ENCODE peak calls at places on chromosomes 1 and 21, in seven cellular contexts. L, M, Y, Q, A, T and R are unnamed samples.

GRCh38 chr21:42219606-42220137 is 732 bp downstream of the ABCG1 start:
- DNase-seq in M (no peak), T (peak), L (peak), Q (peak), Y (peak), A (peak), R (peak)

GRCh38 chr1:6860401-6860800 is 75.1 kb downstream of the CAMTA1 start:
- DNase-seq in Y (no peak), L (peak), Q (no peak), A (no peak), M (no peak), T (no peak), R (no peak)

GRCh38 chr1:174965006-174965971 is 34.5 kb upstream of the CACYBP start:
- DNase-seq in Q (no peak), T (peak), L (no peak), Y (no peak), A (peak), M (no peak), R (peak)

GRCh38 chr1:58434181-58434580 is 112.3 kb downstream of the OMA1 start:
- DNase-seq in A (no peak), Q (no peak), Y (no peak), T (no peak), M (no peak), L (no peak), R (no peak)

GRCh38 chr1:88736633-88737248 is 52.7 kb downstream of the PKN2 start:
- DNase-seq in A (peak), Q (peak), T (peak), Y (peak), M (peak), L (peak), R (peak)

GRCh38 chr1:229557214-229557850 is 1.2 kb downstream of the ABCB10 start:
- DNase-seq in T (peak), A (peak), M (peak), Q (no peak), L (peak), Y (no peak), R (peak)

GRCh38 chr21:45596704-45597318 is 46.7 kb upstream of the PCBP3 start:
- DNase-seq in M (peak), L (peak), T (peak), Y (peak), A (peak), Q (peak), R (peak)

GRCh38 chr1:44634790-44635189 is 39.5 kb downstream of the TMEM53 start:
- DNase-seq in T (no peak), L (no peak), M (no peak), Q (no peak), Y (no peak), A (no peak), R (no peak)

GRCh38 chr21:39034590-39035536 is 148.4 kb downstream of the PSMG1 start:
- DNase-seq in Q (no peak), T (no peak), L (no peak), A (no peak), Y (no peak), M (no peak), R (no peak)

GRCh38 chr1:178536844-178537371 is 24.0 kb downstream of the TEX35 start:
- DNase-seq in A (no peak), Y (no peak), Q (no peak), L (peak), M (peak), T (no peak), R (peak)

GRCh38 chr1:235648954-235649721 is 446 bp downstream of the GNG4 start:
- DNase-seq in A (peak), Y (peak), L (peak), M (peak), Q (peak), T (no peak), R (peak)

GRCh38 chr1:59008599-59009347 is 224.9 kb upstream of the JUN start:
- DNase-seq in Q (no peak), L (peak), T (no peak), A (no peak), M (no peak), Y (no peak), R (no peak)

DNA sequence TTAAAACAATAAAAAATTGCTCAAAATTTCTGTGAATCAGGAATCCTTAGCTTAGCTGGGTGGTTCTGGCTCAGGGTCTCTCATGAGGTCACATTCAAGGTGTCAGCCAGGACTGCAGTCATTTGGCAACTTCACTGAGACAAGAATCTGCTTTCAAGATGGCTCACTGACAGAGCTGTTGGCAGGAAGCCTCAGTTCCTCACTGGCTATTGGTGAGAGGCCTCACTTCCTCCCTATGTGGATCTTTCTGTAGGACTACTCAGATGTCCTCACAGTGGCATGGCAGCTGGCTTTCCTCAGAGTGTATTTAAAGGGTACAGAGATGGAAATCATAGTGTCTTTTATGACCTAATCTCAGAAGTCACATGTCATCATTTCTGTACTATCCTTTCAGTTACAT is 785.7 kb downstream of the ADGRL2 start:
- DNase-seq in Y (no peak), L (no peak), Q (no peak), M (no peak), A (no peak), T (no peak), R (no peak)
- H2AFZ ChIP-seq in Y (no peak), L (no peak), Q (no peak), M (no peak), A (no peak), T (no peak), R (no peak)

DNA sequence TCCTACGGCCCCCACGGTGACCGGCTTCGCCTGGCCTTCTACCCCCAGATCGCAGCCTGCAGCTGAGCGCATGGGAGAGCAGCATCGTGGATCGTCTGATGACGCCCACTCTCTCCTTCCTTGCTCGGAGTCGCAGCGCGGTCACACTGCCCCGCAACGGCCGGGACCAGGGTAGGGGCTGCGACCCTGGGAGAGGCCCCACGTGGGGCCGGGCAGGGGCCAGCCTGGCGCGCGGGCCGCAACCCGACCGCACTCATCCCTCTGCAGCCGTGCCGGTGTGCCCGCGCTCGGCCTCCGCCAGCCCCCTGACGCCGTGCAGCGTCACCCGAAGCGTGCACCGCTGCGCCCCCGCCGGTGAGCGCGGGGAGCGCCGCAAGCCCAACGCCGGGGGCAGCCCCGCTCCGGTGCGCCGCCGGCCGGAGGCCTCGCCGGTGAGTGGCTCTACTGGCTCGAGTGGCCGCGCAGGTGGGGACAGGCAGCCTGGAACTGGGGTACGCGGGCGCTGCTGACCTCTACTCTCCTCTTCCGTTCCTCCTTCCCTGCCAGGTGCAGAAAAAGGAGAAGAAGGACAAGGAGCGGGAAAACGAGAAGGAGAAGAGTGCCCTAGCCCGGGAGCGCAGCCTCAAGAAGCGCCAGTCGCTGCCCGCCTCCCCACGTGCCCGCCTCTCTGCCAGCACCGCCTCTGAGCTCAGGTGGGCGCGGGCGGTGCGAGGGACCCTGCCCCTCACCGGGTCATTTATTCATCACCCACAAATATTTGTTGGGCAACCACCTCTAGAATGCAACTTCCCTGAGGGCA is 20.4 kb downstream of the MAP7D1 start:
- DNase-seq in M (no peak), L (no peak), A (no peak), T (no peak), Y (peak), Q (peak), R (no peak)
- TF ChIP-seq EZH2phosphoT487 in M (no peak), L (no peak), A (no peak), T (no peak), Y (no peak), Q (no peak), R (no peak)

DNA sequence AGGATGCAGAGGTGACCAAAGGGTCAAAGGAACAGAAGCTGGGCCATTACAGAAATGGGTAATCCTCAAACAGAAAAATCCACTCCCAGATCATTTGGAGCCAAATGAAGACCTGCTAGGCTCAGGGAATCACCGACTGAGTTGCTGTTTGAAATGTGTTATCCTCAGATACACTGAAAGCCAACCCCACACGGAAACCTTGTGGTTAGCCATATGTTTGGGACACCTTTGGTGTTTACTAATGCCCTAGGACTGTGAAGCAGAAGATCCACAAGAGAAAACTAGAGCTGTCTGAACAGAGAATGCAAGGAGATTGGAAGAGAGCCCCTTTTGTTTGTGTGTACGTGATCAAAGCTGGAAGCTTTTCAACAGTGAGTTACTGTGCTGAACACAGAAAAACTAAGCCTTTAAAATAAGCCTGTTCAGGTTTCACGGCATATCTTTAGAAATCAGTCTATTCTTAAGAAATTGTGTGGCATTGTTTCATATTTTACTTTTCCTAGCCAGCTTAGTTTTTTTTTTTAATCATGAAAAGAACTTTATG is 908.2 kb upstream of the ADGRL2 start:
- DNase-seq in Q (peak), M (no peak), T (no peak), L (no peak), A (peak), Y (peak), R (no peak)
- H2AFZ ChIP-seq in Q (peak), M (no peak), T (no peak), L (no peak), A (peak), Y (peak), R (peak)

DNA sequence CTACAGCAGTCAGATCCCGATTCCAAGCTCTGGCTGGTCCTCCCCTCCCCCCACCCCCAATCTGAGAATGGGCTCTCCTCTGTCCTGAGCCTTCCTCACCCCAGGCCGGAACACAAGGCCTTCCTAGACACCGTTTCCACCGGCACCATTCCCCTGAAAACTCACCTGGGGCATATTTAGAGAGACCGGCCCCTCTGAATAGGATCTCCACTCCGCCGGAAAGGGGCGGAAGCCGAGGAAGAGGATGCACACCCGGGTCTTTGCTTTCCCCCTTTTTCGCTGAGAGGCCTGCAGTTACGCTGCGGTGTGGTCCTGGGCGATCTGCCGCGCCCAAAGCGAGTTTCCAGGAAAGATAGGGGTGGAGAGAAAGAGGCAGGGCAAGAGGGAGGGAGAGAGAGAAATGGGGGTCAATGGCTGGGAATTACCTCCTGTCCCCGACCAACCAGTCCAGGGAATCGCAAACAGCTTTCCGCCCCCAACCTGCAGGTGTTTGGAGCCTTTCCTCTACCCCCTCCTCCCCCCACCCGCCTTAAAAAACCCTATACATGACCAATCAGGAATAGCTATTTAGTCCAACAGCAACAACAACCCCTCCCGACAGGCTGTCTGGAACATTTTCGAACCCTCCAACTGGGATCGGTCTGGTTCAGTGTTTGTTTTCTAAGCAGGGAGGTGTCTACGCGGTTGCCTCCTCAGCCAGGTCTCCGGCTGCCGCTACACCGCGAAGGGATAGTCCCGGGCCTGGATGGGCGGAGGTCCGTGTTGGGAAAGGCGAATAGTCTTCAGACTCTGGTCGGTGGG is 2.8 kb downstream of the TAL1 start:
- DNase-seq in M (no peak), T (no peak), Y (peak), Q (peak), A (no peak), L (no peak), R (no peak)
- TF ChIP-seq EZH2phosphoT487 in M (no peak), T (no peak), Y (peak), Q (no peak), A (no peak), L (no peak), R (no peak)